ENCODE peak calls at places on chromosomes 1 and 21, in seven cellular contexts. X is GM23248, I is neural progenitor cell, C is MM.1S, A is PC-3, U is GM23338, O is hepatocyte. M is an unnamed sample.

GRCh38 chr1:62093261-62093660 is 101.4 kb upstream of the L1TD1 start:
- DNase-seq in X (no peak), A (no peak), C (no peak), O (no peak), U (no peak), I (no peak), M (no peak)

GRCh38 chr1:77175230-77175844 is 43.9 kb downstream of the PIGK start:
- DNase-seq in I (peak), U (peak), A (peak), X (peak), O (no peak), C (no peak), M (peak)

GRCh38 chr1:224182057-224182865 is 779 bp upstream of the DEGS1 start:
- DNase-seq in A (peak), U (no peak), X (no peak), C (peak), O (no peak), I (no peak), M (no peak)

GRCh38 chr1:53066941-53067738 is 5.1 kb downstream of the PODN start:
- DNase-seq in X (no peak), O (no peak), A (no peak), I (no peak), C (no peak), U (no peak), M (no peak)

GRCh38 chr1:228793032-228793431 is 57.8 kb downstream of the RHOU start:
- DNase-seq in A (no peak), X (no peak), U (no peak), C (no peak), O (no peak), I (no peak), M (no peak)

GRCh38 chr1:32890516-32891240 is 4.4 kb downstream of the HPCA start:
- DNase-seq in O (no peak), X (no peak), A (no peak), U (no peak), C (no peak), I (no peak), M (no peak)

GRCh38 chr21:33071878-33072306 is 2.0 kb downstream of the OLIG1 start:
- DNase-seq in C (peak), X (peak), U (peak), I (peak), A (no peak), O (no peak), M (no peak)

GRCh38 chr1:40899230-40899870 is 37.2 kb upstream of the CITED4 start:
- DNase-seq in I (no peak), A (peak), U (peak), C (no peak), O (no peak), X (no peak), M (peak)

GRCh38 chr1:12387641-12388040 is 157.8 kb downstream of the VPS13D start:
- DNase-seq in X (no peak), A (no peak), U (no peak), C (no peak), I (no peak), O (no peak), M (peak)

GRCh38 chr1:31745071-31745897 is 18.9 kb downstream of the ADGRB2 start:
- DNase-seq in O (peak), I (peak), C (peak), U (peak), A (peak), X (peak), M (no peak)

GRCh38 chr1:227922501-227923352 is 25.0 kb downstream of the WNT9A start:
- DNase-seq in A (no peak), I (peak), C (no peak), X (no peak), U (no peak), O (no peak), M (no peak)

GRCh38 chr1:201456499-201457309 is 12.3 kb downstream of the PHLDA3 start:
- DNase-seq in A (peak), I (peak), U (no peak), X (peak), C (no peak), O (peak), M (no peak)

GRCh38 chr21:34367320-34367935 is 3.6 kb downstream of the KCNE2 start:
- DNase-seq in A (peak), O (peak), U (peak), I (peak), X (peak), C (peak), M (peak)

GRCh38 chr1:230851291-230851691 is 17.0 kb downstream of the C1orf198 start:
- DNase-seq in U (peak), X (peak), A (no peak), O (peak), C (no peak), I (peak), M (no peak)

GRCh38 chr1:20496241-20496661 is 10.2 kb upstream of the CAMK2N1 start:
- DNase-seq in A (peak), I (no peak), X (peak), C (no peak), O (no peak), U (no peak), M (peak)

DNA sequence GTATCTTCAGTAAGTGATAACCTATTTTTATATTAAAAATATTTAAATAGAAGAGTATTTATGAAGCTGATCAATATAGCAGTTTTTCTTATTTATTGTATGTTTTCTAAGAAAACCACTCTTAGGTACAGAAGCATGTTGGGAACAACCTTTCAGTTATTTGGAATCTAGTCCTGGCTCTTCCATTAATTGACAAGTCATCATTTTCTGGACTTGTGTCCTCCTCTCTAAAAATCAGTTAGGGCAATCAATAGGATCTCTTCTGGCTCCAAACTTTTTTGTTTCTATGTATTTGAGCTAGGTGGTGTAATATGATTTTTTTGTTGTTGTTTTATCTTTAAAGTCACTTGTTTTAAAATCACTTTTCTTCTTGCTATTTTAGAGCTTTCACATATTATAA is 57.0 kb downstream of the ABCD3 start:
- DNase-seq in I (no peak), A (no peak), C (no peak), O (no peak), X (no peak), U (no peak), M (no peak)
- H3K4me3 ChIP-seq in I (no peak), A (no peak), C (no peak), O (no peak), X (no peak), U (no peak), M (no peak)

DNA sequence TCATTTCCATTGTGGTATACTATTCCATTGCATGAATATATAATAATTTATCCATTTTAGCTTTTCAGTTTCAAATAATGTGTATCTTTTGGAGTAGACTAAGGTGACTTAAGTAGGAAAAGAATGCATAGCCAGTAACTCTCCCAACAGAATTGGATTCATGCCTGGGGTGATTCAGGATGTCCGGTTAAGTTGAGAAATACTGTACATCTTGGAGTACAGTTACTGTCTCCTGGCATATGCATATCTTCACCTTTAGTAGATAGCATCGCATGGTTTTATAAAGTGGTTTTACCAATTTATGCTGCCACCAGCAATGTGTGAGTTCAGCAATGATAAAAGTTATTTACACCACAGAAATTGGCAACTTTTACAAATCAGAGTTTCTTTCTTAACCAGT is 18.6 kb upstream of the SLC6A9 start:
- DNase-seq in X (peak), I (no peak), U (no peak), C (no peak), A (peak), O (no peak), M (no peak)
- TF ChIP-seq EZH2phosphoT487 in X (no peak), I (no peak), U (no peak), C (no peak), A (no peak), O (no peak), M (no peak)

DNA sequence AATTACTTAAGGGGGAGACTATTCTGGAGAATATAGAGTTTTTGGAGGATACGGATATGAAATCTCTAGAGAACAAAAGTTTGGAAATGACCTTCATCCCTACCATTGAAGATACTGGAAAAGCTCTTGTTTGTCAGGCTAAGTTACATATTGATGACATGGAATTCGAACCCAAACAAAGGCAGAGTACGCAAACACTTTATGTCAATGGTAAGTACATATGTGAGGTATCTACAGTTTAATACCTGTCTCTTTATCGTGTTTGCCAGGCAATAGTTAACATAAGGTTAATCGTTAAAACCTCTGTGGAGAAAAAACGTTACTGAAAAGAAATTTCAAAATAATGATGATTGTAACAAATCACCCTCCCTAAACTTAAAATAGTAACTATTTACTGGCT is 11.8 kb downstream of the VCAM1 start:
- DNase-seq in I (no peak), A (no peak), U (no peak), C (no peak), X (no peak), O (no peak), M (no peak)
- TF ChIP-seq EZH2 in I (no peak), A (no peak), U (no peak), C (no peak), X (no peak), O (no peak), M (no peak)

GRCh38 chr21:43681650-43682049 is 22.3 kb downstream of the RRP1B start:
- DNase-seq in I (no peak), X (no peak), C (no peak), O (no peak), A (peak), U (no peak), M (no peak)
- H3K4me3 ChIP-seq in I (no peak), X (no peak), C (no peak), O (no peak), A (no peak), U (no peak), M (no peak)

DNA sequence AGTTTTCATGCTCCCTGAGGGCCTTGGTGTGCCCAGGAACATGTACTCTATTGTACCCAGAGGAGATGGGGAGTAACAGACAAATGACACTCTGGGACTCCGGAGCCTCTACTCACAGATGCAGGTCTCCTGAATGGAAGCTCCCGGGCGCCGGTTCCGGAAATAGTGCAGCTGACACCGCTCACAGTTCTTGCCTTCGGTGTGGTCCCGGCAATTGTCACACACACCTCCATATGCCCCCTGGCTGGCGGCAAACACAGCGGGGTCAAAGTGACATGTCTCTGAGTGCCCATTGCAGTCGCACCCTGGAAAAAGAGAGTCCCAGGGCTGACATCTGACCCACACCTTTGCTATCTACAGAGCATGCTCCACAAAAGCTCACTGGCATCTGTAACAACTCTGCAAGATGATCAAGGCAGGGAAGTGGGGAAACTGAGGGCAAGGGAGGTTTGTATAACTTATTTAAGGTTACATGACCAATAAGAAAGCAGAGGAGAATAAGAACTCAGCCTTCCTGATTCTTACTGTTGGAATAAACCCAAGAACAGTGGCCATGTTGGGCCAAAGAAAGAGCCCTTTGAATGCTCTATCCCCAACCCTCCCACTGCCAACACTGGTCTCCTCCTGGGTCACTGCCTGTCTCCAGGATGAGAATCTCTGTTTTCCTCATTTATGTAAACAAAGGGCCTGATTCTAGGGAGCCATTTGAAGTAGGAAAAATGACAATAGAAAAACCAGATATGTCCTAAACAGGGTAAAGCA is 22.4 kb downstream of the LAMB3 start:
- DNase-seq in C (no peak), I (no peak), O (no peak), X (no peak), A (no peak), U (no peak), M (no peak)
- TF ChIP-seq EZH2phosphoT487 in C (no peak), I (no peak), O (no peak), X (no peak), A (no peak), U (no peak), M (no peak)

GRCh38 chr1:75130312-75130677 is 3.9 kb upstream of the LHX8 start:
- DNase-seq in X (no peak), O (no peak), U (peak), C (no peak), I (peak), A (no peak), M (no peak)
- TF ChIP-seq EZH2 in X (no peak), O (peak), U (no peak), C (no peak), I (peak), A (no peak), M (no peak)

GRCh38 chr1:169894424-169895145 is 889 bp upstream of the SCYL3 start:
- DNase-seq in O (peak), I (no peak), X (no peak), C (no peak), U (no peak), A (no peak), M (no peak)
- H3K4me3 ChIP-seq in O (no peak), I (peak), X (peak), C (peak), U (peak), A (peak), M (peak)

GRCh38 chr1:88552226-88552625 is 131.8 kb upstream of the PKN2 start:
- DNase-seq in U (peak), I (no peak), O (no peak), C (no peak), A (peak), X (no peak), M (peak)

GRCh38 chr1:88544166-88544565 is 139.9 kb upstream of the PKN2 start:
- DNase-seq in X (no peak), C (no peak), O (no peak), U (no peak), I (no peak), A (no peak), M (no peak)

DNA sequence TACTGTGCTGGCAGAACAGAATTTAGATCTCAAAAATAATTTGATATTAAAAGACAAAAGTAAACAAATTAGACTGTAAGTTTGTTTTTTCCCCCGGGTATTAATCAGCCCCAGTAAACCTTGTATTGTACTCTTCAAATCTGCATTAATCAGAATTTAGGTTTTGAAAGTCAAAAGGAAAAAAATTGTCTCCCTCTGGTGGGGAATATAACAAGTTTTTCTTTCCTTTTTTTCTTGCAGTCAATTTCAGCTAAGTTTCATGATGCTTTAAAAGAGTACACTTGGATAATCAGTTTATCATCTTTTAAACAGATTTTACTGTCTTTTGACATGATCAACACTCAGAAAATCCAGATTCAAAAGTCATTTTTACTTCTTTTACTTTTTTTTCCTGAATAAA is 134.5 kb upstream of the PKN2 start:
- DNase-seq in O (peak), A (peak), U (peak), X (peak), I (no peak), C (peak), M (peak)
- TF ChIP-seq EZH2phosphoT487 in O (no peak), A (no peak), U (no peak), X (no peak), I (no peak), C (no peak), M (no peak)